ENCODE peak calls at places on chromosome 21, in six cellular contexts. C is upper lobe of left lung, W is HepG2, Z is A549, F is GM12878, B is K562. I is an unnamed sample.

GRCh38 chr21:19256934-19257660 is 853.5 kb upstream of the TMPRSS15 start:
- ATAC-seq in B (no peak), F (no peak), Z (no peak), W (no peak), C (no peak), I (no peak)

GRCh38 chr21:34141373-34141772 is 68.0 kb downstream of the MRPS6 start:
- ATAC-seq in Z (no peak), B (no peak), W (no peak), C (no peak), F (no peak), I (no peak)

GRCh38 chr21:38920631-38921398 is 115.1 kb downstream of the ETS2 start:
- ATAC-seq in Z (no peak), C (no peak), F (no peak), B (no peak), W (no peak), I (no peak)

GRCh38 chr21:25568230-25568629 is 39.1 kb downstream of the MRPL39 start:
- ATAC-seq in C (no peak), Z (no peak), W (no peak), B (no peak), F (peak), I (peak)

GRCh38 chr21:38984568-38984967 is 178.8 kb downstream of the ETS2 start:
- ATAC-seq in Z (no peak), W (no peak), B (no peak), F (no peak), C (no peak), I (no peak)

GRCh38 chr21:14757533-14758327 is 211.6 kb upstream of the SAMSN1 start:
- ATAC-seq in C (no peak), Z (no peak), F (no peak), B (peak), W (no peak), I (no peak)

GRCh38 chr21:28423521-28423920 is 569.2 kb downstream of the LTN1 start:
- ATAC-seq in W (no peak), Z (no peak), F (no peak), C (no peak), B (no peak), I (no peak)

GRCh38 chr21:14545906-14546480 is at the start of gene SAMSN1:
- ATAC-seq in B (peak), W (no peak), F (peak), C (peak), Z (no peak), I (peak)

GRCh38 chr21:45959182-45959581 is 22.4 kb upstream of the COL6A1 start:
- ATAC-seq in W (no peak), C (no peak), F (no peak), Z (no peak), B (no peak), I (no peak)

GRCh38 chr21:14223365-14223764 is 7.4 kb downstream of the RBM11 start:
- ATAC-seq in F (no peak), W (no peak), Z (no peak), C (no peak), B (no peak), I (no peak)

GRCh38 chr21:39633043-39633442 is 20.3 kb downstream of the B3GALT5 start:
- ATAC-seq in B (no peak), C (no peak), Z (peak), W (no peak), F (no peak), I (no peak)

GRCh38 chr21:26032263-26032662 is 138.3 kb downstream of the APP start:
- ATAC-seq in F (no peak), C (no peak), B (no peak), W (no peak), Z (no peak), I (no peak)

GRCh38 chr21:16579538-16579937 is 849.8 kb downstream of the USP25 start:
- ATAC-seq in C (no peak), Z (no peak), W (no peak), F (no peak), B (no peak), I (no peak)

GRCh38 chr21:34199121-34199910 is 125.9 kb downstream of the MRPS6 start:
- ATAC-seq in Z (no peak), B (no peak), F (no peak), C (no peak), W (peak), I (no peak)

GRCh38 chr21:33441489-33442477 is 38.0 kb downstream of the TMEM50B start:
- ATAC-seq in B (peak), F (peak), C (peak), Z (peak), W (no peak), I (peak)

GRCh38 chr21:41579692-41580091 is 71.7 kb upstream of the TMPRSS2 start:
- ATAC-seq in B (no peak), Z (no peak), W (no peak), F (no peak), C (no peak), I (no peak)

GRCh38 chr21:39332175-39332574 is 16.7 kb downstream of the HMGN1 start:
- ATAC-seq in B (peak), C (no peak), Z (no peak), F (no peak), W (peak), I (no peak)

GRCh38 chr21:14762309-14762708 is 216.2 kb upstream of the SAMSN1 start:
- ATAC-seq in Z (no peak), B (no peak), C (no peak), W (no peak), F (no peak), I (no peak)

GRCh38 chr21:38544681-38545080 is 46.4 kb upstream of the ERG start:
- ATAC-seq in B (no peak), F (no peak), Z (no peak), C (no peak), W (no peak), I (no peak)

GRCh38 chr21:29064850-29065481 is 8.5 kb downstream of the CCT8 start:
- ATAC-seq in F (peak), Z (no peak), W (no peak), B (no peak), C (no peak), I (no peak)

GRCh38 chr21:34639882-34640788 is 25.2 kb upstream of the RCAN1 start:
- ATAC-seq in Z (no peak), W (no peak), F (peak), C (no peak), B (peak), I (no peak)

GRCh38 chr21:17889171-17889570 is 70.0 kb upstream of the C21orf91 start:
- ATAC-seq in W (no peak), Z (no peak), F (no peak), C (no peak), B (no peak), I (no peak)

GRCh38 chr21:34715518-34715917 is 46.7 kb downstream of the CLIC6 start:
- ATAC-seq in Z (no peak), W (no peak), C (no peak), F (peak), B (no peak), I (no peak)

GRCh38 chr21:14863745-14864210 is 201.0 kb downstream of the NRIP1 start:
- ATAC-seq in W (peak), B (peak), F (no peak), C (no peak), Z (no peak), I (no peak)

GRCh38 chr21:33430858-33431257 is 27.6 kb downstream of the IFNGR2 start:
- ATAC-seq in B (no peak), C (no peak), F (no peak), Z (no peak), W (no peak), I (no peak)

GRCh38 chr21:14699433-14700410 is 153.6 kb upstream of the SAMSN1 start:
- ATAC-seq in B (peak), C (no peak), F (no peak), Z (no peak), W (peak), I (no peak)

GRCh38 chr21:17900990-17901385 is 81.8 kb upstream of the C21orf91 start:
- ATAC-seq in B (peak), F (no peak), W (no peak), Z (no peak), C (no peak), I (no peak)

GRCh38 chr21:18289876-18290275 is 45.2 kb downstream of the CHODL start:
- ATAC-seq in B (no peak), F (no peak), Z (no peak), C (no peak), W (no peak), I (no peak)

GRCh38 chr21:16457498-16457897 is 727.7 kb downstream of the USP25 start:
- ATAC-seq in B (no peak), Z (no peak), W (no peak), F (no peak), C (no peak), I (no peak)

GRCh38 chr21:29177800-29178199 is 47.4 kb downstream of the MAP3K7CL start:
- ATAC-seq in W (no peak), Z (no peak), B (no peak), C (no peak), F (peak), I (no peak)

GRCh38 chr21:46078984-46079356 is 18.9 kb upstream of the COL6A2 start:
- ATAC-seq in F (no peak), C (no peak), B (no peak), W (no peak), Z (no peak), I (peak)

GRCh38 chr21:26049803-26050202 is 120.8 kb downstream of the APP start:
- ATAC-seq in C (no peak), B (no peak), W (no peak), Z (no peak), F (no peak), I (no peak)

GRCh38 chr21:25080161-25080560 is 527.1 kb downstream of the MRPL39 start:
- ATAC-seq in B (no peak), Z (no peak), F (no peak), W (no peak), C (no peak), I (no peak)

GRCh38 chr21:25506887-25507286 is 100.4 kb downstream of the MRPL39 start:
- ATAC-seq in W (no peak), C (no peak), Z (no peak), F (no peak), B (no peak), I (no peak)

GRCh38 chr21:38661296-38662223 is 144.2 kb upstream of the ETS2 start:
- ATAC-seq in B (no peak), Z (peak), F (no peak), W (no peak), C (peak), I (peak)

DNA sequence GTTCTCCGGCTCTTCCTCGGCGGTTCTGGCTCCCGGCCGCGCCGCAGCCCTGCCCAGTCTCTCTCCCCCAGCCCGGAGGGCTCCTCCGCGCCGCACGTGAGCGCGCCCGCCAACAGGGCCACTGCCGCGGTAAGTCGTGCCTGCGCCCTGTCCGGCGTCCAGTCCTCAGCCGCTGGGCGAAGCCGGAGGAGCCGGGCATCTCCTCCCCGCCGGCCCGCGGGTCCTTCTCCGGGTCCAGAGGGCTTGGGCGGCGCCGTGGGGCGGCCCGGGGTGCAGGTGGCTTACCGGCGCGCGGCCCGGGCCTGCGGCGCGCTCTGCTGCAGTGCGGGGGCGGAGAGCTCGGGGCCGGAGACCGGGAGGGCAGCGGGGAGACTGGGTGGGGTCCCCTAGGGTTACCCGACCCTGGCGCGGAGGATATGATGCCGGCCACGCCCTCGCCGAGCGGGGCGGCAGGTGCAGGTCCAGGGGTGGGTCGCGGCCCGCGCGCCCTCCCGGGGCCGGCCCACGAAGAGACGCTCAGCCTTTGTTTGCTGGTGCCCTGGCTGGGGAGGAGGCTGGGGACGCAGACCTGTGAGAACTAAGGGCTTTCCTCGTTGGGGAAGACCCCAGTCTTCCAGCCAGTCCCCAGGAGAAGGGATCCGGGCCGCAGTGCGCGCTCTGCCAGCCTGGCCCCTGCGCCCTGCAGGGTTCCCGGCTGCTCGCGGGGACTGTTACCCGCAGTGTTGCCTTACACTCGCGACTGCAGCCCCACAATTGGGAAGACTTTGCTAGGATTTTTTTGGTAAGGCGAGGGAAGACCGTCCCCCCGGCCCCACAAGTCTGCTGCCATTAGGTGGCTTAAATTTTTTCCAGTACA is at the start of gene DOP1B:
- ATAC-seq in Z (peak), B (peak), F (peak), C (no peak), W (peak), I (no peak)
- TF ChIP-seq POLR2A in Z (peak), B (peak), F (peak), C (peak), W (peak), I (peak)

GRCh38 chr21:32319012-32319411 is 20.4 kb downstream of the MRAP start:
- ATAC-seq in W (no peak), F (no peak), B (no peak), C (no peak), Z (no peak), I (no peak)
- TF ChIP-seq EP300 in W (no peak), F (no peak), B (no peak), C (no peak), Z (no peak), I (no peak)

GRCh38 chr21:31221051-31221450 is 123.0 kb downstream of the TIAM1 start:
- ATAC-seq in F (peak), C (no peak), B (no peak), W (no peak), Z (no peak), I (no peak)
- TF ChIP-seq POLR2A in F (no peak), C (no peak), B (no peak), W (no peak), Z (no peak), I (no peak)

GRCh38 chr21:37324558-37324957 is 42.0 kb upstream of the DYRK1A start:
- ATAC-seq in C (no peak), B (no peak), Z (no peak), W (no peak), F (no peak), I (no peak)
- TF ChIP-seq EP300 in C (no peak), B (no peak), Z (no peak), W (no peak), F (no peak), I (no peak)

GRCh38 chr21:44952929-44953627 is 13.2 kb downstream of the SLX9 start:
- ATAC-seq in W (no peak), F (no peak), B (no peak), C (no peak), Z (no peak), I (no peak)
- TF ChIP-seq POLR2A in W (no peak), F (no peak), B (no peak), C (no peak), Z (no peak), I (no peak)

GRCh38 chr21:27339902-27340301 is 373.0 kb upstream of the ADAMTS5 start:
- ATAC-seq in C (no peak), B (no peak), F (no peak), W (no peak), Z (no peak), I (no peak)
- TF ChIP-seq EP300 in C (no peak), B (no peak), F (no peak), W (no peak), Z (no peak), I (no peak)

GRCh38 chr21:42973991-42974831 is at the start of gene PKNOX1:
- ATAC-seq in B (peak), F (peak), W (peak), C (peak), Z (peak), I (peak)
- TF ChIP-seq POLR2A in B (no peak), F (peak), W (peak), C (peak), Z (peak), I (peak)